ENCODE peak calls at places on chromosome 3, in four cellular contexts. V, F, J and B are unnamed samples.

GRCh38 chr3:151581046-151581445 is 120.2 kb upstream of the IGSF10 start:
- DNase-seq in V (no peak), F (no peak), J (no peak), B (no peak)

GRCh38 chr3:120093119-120093922 is 926 bp downstream of the GSK3B start:
- DNase-seq in V (no peak), F (no peak), J (peak; percentile 33), B (peak; percentile 93)

GRCh38 chr3:174333640-174334039 is 525.5 kb upstream of the NAALADL2 start:
- DNase-seq in V (no peak), F (no peak), J (no peak), B (no peak)

GRCh38 chr3:174873832-174874231 is 14.7 kb downstream of the NAALADL2 start:
- DNase-seq in V (no peak), F (no peak), J (no peak), B (no peak)

GRCh38 chr3:160929595-160929994 is 173.6 kb downstream of the PPM1L start:
- DNase-seq in V (no peak), F (no peak), J (no peak), B (no peak)

GRCh38 chr3:172673210-172673679 is 37.6 kb downstream of the NCEH1 start:
- DNase-seq in V (peak; percentile 68), F (peak; percentile 28), J (no peak), B (peak; percentile 85)

GRCh38 chr3:127320529-127321121 is 32.8 kb upstream of the PRR20G start:
- DNase-seq in V (no peak), F (no peak), J (no peak), B (no peak)

GRCh38 chr3:64594129-64594528 is 93.7 kb downstream of the ADAMTS9 start:
- DNase-seq in V (no peak), F (no peak), J (no peak), B (no peak)

GRCh38 chr3:170622369-170623159 is 36.7 kb upstream of the SLC7A14 start:
- DNase-seq in V (no peak), F (peak; percentile 20), J (no peak), B (no peak)

GRCh38 chr3:77039606-77040553 is at the start of gene ROBO2:
- DNase-seq in V (no peak), F (peak; percentile 16), J (no peak), B (no peak)

GRCh38 chr3:142940000-142940399 is 23.5 kb downstream of the PAQR9 start:
- DNase-seq in V (peak; percentile 64), F (no peak), J (no peak), B (no peak)

GRCh38 chr3:142943870-142944269 is 19.6 kb downstream of the PAQR9 start:
- DNase-seq in V (no peak), F (no peak), J (no peak), B (no peak)

GRCh38 chr3:142940472-142940871 is 23.0 kb downstream of the PAQR9 start:
- DNase-seq in V (peak; percentile 19), F (no peak), J (no peak), B (no peak)

GRCh38 chr3:142943349-142943748 is 20.1 kb downstream of the PAQR9 start:
- DNase-seq in V (no peak), F (no peak), J (no peak), B (no peak)

DNA sequence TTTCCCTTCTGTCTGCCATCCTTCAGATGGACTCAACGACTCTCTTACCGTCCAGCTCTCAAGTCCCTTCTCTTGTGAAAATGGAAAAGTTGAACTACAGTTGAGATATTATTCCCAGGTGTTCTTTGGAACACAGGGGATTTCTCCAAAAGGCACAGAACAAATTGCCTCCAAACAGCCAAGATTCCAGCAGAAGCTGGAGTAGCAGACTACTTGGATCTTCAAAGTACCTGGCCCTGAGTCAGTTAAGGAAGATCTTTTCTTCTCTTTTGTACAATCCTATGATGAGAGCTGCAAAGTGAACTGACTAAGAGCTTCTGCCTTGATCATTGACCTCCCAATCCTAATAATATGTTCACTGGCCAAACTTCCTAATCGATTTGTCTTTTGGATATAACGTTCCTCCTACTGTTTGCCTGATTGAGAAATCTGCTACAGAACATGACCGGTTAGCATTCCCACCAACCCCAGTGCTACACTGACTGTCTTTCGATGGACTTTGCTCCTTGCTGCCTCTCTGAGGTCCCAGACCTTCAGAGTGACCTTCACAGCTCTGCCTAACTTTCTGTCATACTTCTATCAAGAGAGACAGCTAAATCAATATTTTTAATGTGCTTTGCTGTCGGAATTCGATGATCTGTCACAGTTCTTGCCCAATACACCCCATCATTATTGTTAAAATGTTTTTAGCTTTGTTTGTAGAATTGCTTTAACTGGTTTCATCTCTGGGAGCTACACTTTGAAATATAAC is 21.9 kb downstream of the PAQR9 start:
- DNase-seq in V (peak; percentile 96), F (no peak), J (no peak), B (no peak)
- TF ChIP-seq USF2 in V (no peak), F (no peak), J (no peak), B (no peak)

GRCh38 chr3:62875103-62876002 is at the start of gene CADPS:
- DNase-seq in V (no peak), F (no peak), J (no peak), B (no peak)
- TF ChIP-seq RNF2 in V (no peak), F (no peak), J (no peak), B (no peak)

DNA sequence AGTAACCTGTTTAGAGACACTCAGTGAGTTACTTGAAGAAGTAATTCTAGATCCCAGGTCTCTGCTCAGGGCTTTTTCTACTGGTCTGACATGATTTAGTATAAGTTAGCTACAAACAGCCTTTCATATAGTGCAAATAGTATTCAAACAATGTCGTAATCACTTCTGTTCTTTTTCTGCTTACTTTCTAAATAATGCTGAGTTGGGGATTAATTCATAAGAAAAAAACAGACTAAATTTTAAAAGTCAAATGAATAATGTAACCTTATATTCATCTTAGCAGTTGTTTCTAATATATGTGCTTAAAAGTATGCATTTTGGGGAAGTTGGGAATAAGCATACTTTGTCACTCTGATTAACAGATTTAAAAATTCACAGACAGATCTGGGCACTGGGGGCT is 107.3 kb downstream of the IL1RAP start:
- DNase-seq in V (no peak), F (no peak), J (no peak), B (no peak)
- TF ChIP-seq POLR2A in V (no peak), F (no peak), J (no peak), B (no peak)

GRCh38 chr3:140809326-140809725 is 131.5 kb downstream of the TRIM42 start:
- DNase-seq in V (no peak), F (no peak), J (no peak), B (no peak)
- TF ChIP-seq USF2 in V (no peak), F (no peak), J (no peak), B (no peak)

GRCh38 chr3:27752926-27753325 is 30.8 kb upstream of the EOMES start:
- DNase-seq in V (no peak), F (no peak), J (no peak), B (no peak)

GRCh38 chr3:27756877-27757276 is 34.8 kb upstream of the EOMES start:
- DNase-seq in V (no peak), F (no peak), J (no peak), B (no peak)

GRCh38 chr3:27758083-27758482 is 36.0 kb upstream of the EOMES start:
- DNase-seq in V (no peak), F (no peak), J (no peak), B (peak; percentile 48)
- TF ChIP-seq RNF2 in V (no peak), F (no peak), J (no peak), B (no peak)

GRCh38 chr3:183094711-183095110 is 4.6 kb downstream of the MCCC1 start:
- DNase-seq in V (no peak), F (no peak), J (no peak), B (no peak)
- TF ChIP-seq POLR2A in V (no peak), F (no peak), J (no peak), B (no peak)

GRCh38 chr3:128505771-128506170 is 12.8 kb upstream of the GATA2 start:
- DNase-seq in V (no peak), F (no peak), J (no peak), B (no peak)

GRCh38 chr3:128508852-128509251 is 15.9 kb upstream of the GATA2 start:
- DNase-seq in V (no peak), F (no peak), J (no peak), B (no peak)

GRCh38 chr3:128504957-128505730 is 12.1 kb upstream of the GATA2 start:
- DNase-seq in V (no peak), F (no peak), J (no peak), B (no peak)

GRCh38 chr3:128504533-128504915 is 11.5 kb upstream of the GATA2 start:
- DNase-seq in V (no peak), F (no peak), J (no peak), B (no peak)

DNA sequence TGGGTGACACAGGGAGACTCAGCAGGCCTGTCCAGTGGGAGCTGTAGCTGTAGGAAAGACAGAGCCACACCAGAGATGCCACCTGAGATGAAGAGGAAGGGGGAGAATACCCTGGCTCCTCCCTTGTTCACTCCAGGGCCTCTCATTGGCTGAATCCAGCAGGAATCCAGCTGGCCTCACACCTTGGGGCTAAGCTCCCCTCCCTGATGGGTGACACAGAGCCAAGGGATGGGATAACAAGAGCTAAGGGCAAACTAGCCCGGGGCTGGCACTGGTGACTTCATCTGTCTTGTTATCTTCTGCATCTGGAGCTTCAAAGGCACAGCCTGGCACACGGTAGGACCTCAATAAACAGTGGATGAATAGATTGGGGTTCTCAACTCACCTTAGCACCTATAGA is 13.7 kb upstream of the GATA2 start:
- DNase-seq in V (no peak), F (no peak), J (no peak), B (no peak)
- TF ChIP-seq USF2 in V (no peak), F (no peak), J (no peak), B (no peak)

GRCh38 chr3:115688408-115688807 is 65.1 kb downstream of the GAP43 start:
- DNase-seq in V (no peak), F (no peak), J (no peak), B (no peak)

GRCh38 chr3:115683773-115684172 is 60.5 kb downstream of the GAP43 start:
- DNase-seq in V (no peak), F (no peak), J (no peak), B (no peak)

GRCh38 chr3:115680802-115681345 is 57.6 kb downstream of the GAP43 start:
- DNase-seq in V (no peak), F (no peak), J (no peak), B (no peak)

GRCh38 chr3:115683305-115683704 is 60.0 kb downstream of the GAP43 start:
- DNase-seq in V (no peak), F (no peak), J (no peak), B (no peak)

GRCh38 chr3:115685097-115685496 is 61.8 kb downstream of the GAP43 start:
- DNase-seq in V (no peak), F (no peak), J (no peak), B (no peak)
- TF ChIP-seq RNF2 in V (no peak), F (no peak), J (no peak), B (no peak)

GRCh38 chr3:12544652-12545472 is 437 bp downstream of the MKRN2OS start:
- DNase-seq in V (no peak), F (no peak), J (no peak), B (no peak)

GRCh38 chr3:12541625-12542024 is 3.7 kb downstream of the MKRN2OS start:
- DNase-seq in V (no peak), F (no peak), J (no peak), B (no peak)

GRCh38 chr3:12549971-12550760 is 4.9 kb upstream of the MKRN2OS start:
- DNase-seq in V (no peak), F (no peak), J (no peak), B (no peak)

DNA sequence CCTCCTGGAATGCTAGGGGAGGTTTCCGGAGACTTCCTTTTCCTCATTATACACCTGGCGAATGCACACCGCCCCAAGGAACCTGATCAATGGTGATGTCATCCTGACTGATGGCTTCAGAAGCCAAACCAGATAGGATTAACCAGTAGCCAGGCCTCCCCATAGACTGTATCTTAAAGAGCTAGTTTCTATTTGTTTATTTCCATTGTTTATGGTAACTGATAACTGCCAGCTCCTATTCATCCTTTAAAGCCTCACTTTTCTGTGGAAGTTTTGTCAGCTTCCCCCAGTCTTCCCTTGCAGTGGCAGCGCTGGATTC is at the start of gene MKRN2OS:
- DNase-seq in V (no peak), F (no peak), J (no peak), B (no peak)
- TF ChIP-seq POLR2A in V (no peak), F (no peak), J (peak; percentile 10), B (no peak)